ENCODE peak calls at places on chromosomes 5 and 9, in nine cellular contexts. U is fibroblast of lung, Z is sciatic nerve, D is RKO, R is activated T-cell treated with anti-CD3 and anti-CD28 coated beads for 24 hours, Y is COR-L47, T is ACHN, A is RWPE1, V is uterus. B is an unnamed sample.

GRCh38 chr5:9343146-9343850 is 202.6 kb downstream of the SEMA5A start:
- DNase-seq in U (peak), Z (no peak), D (no peak), R (no peak), Y (no peak), T (no peak), A (no peak), V (no peak), B (no peak)

GRCh38 chr9:99309540-99309939 is 87.5 kb downstream of the SEC61B start:
- DNase-seq in U (no peak), Z (no peak), D (no peak), R (no peak), Y (no peak), T (no peak), A (no peak), V (no peak), B (no peak)

GRCh38 chr9:123248630-123249029 is 19.8 kb downstream of the STRBP start:
- DNase-seq in U (no peak), Z (no peak), D (no peak), R (no peak), Y (no peak), T (no peak), A (no peak), V (no peak), B (no peak)

GRCh38 chr9:89484475-89485404 is 13.2 kb downstream of the SEMA4D start:
- DNase-seq in U (no peak), Z (no peak), D (peak), R (no peak), Y (no peak), T (peak), A (no peak), V (no peak), B (no peak)

GRCh38 chr9:86517475-86517874 is 163.3 kb upstream of the TUT7 start:
- DNase-seq in U (no peak), Z (no peak), D (no peak), R (no peak), Y (no peak), T (no peak), A (no peak), V (no peak), B (no peak)

GRCh38 chr5:150181035-150181434 is 8.8 kb upstream of the SLC6A7 start:
- DNase-seq in U (peak), Z (no peak), D (no peak), R (no peak), Y (no peak), T (no peak), A (no peak), V (no peak), B (no peak)

GRCh38 chr5:143235423-143235822 is 168.1 kb downstream of the NR3C1 start:
- DNase-seq in U (peak), Z (no peak), D (no peak), R (no peak), Y (no peak), T (no peak), A (peak), V (no peak), B (no peak)

GRCh38 chr9:23686257-23686656 is 139.8 kb downstream of the ELAVL2 start:
- DNase-seq in U (peak), Z (no peak), D (no peak), R (no peak), Y (no peak), T (no peak), A (peak), V (no peak), B (no peak)

GRCh38 chr5:95761771-95762680 is 30.9 kb downstream of the RHOBTB3 start:
- DNase-seq in U (peak), Z (no peak), D (no peak), R (no peak), Y (no peak), T (peak), A (no peak), V (no peak), B (no peak)

GRCh38 chr5:167030500-167031120 is 1260.8 kb upstream of the WWC1 start:
- DNase-seq in U (peak), Z (no peak), D (no peak), R (no peak), Y (no peak), T (peak), A (no peak), V (no peak), B (no peak)

B was measured in brain pericyte.